ENCODE peak calls at places on chromosomes 11 and 22, in seven cellular contexts. L, X, K, E, H, I and N are unnamed samples.

GRCh38 chr11:65362320-65362931 is 7.9 kb downstream of the TIGD3 start:
- DNase-seq in L (no peak), X (no peak), K (no peak), E (no peak), H (no peak), I (no peak), N (no peak)

GRCh38 chr11:47955356-47955755 is 25.0 kb upstream of the PTPRJ start:
- DNase-seq in L (no peak), X (no peak), K (no peak), E (no peak), H (no peak), I (no peak), N (no peak)

GRCh38 chr11:11230802-11231562 is 122.1 kb downstream of the CSNK2A3 start:
- DNase-seq in L (no peak), X (no peak), K (no peak), E (peak), H (no peak), I (no peak), N (no peak)

GRCh38 chr11:133930767-133931448 is 25.9 kb downstream of the IGSF9B start:
- DNase-seq in L (no peak), X (no peak), K (no peak), E (peak), H (no peak), I (no peak), N (no peak)

GRCh38 chr11:36377759-36378553 is 81.9 kb downstream of the PRR5L start:
- DNase-seq in L (no peak), X (no peak), K (no peak), E (no peak), H (no peak), I (no peak), N (no peak)

GRCh38 chr22:41805639-41806038 is 5.2 kb downstream of the CCDC134 start:
- DNase-seq in L (no peak), X (no peak), K (no peak), E (no peak), H (no peak), I (no peak), N (no peak)

GRCh38 chr11:46295312-46295995 is 18.0 kb downstream of the CREB3L1 start:
- DNase-seq in L (no peak), X (peak), K (no peak), E (peak), H (peak), I (peak), N (no peak)

GRCh38 chr11:124887667-124888013 is 10.0 kb downstream of the ROBO4 start:
- DNase-seq in L (no peak), X (no peak), K (no peak), E (no peak), H (no peak), I (no peak), N (no peak)

GRCh38 chr11:104665631-104666030 is 232.6 kb downstream of the CASP12 start:
- DNase-seq in L (no peak), X (no peak), K (no peak), E (no peak), H (no peak), I (no peak), N (no peak)

GRCh38 chr22:31489632-31490495 is at the start of gene EIF4ENIF1:
- DNase-seq in L (peak), X (peak), K (peak), E (peak), H (peak), I (peak), N (peak)

GRCh38 chr11:19244084-19244483 is 3.3 kb upstream of the E2F8 start:
- DNase-seq in L (no peak), X (no peak), K (peak), E (no peak), H (no peak), I (no peak), N (peak)

GRCh38 chr11:8384199-8384821 is 120.6 kb upstream of the LMO1 start:
- DNase-seq in L (no peak), X (no peak), K (peak), E (peak), H (no peak), I (no peak), N (no peak)

GRCh38 chr22:19178065-19178658 is 374 bp downstream of the SLC25A1 start:
- DNase-seq in L (no peak), X (peak), K (peak), E (peak), H (no peak), I (peak), N (peak)

GRCh38 chr22:32839776-32840571 is 38.5 kb downstream of the TIMP3 start:
- DNase-seq in L (peak), X (no peak), K (no peak), E (peak), H (no peak), I (peak), N (no peak)

GRCh38 chr11:135069884-135070283 is 657.8 kb upstream of the B3GAT1 start:
- DNase-seq in L (no peak), X (no peak), K (no peak), E (no peak), H (no peak), I (no peak), N (no peak)

GRCh38 chr11:34651551-34651950 is 30.7 kb downstream of the EHF start:
- DNase-seq in L (no peak), X (no peak), K (no peak), E (no peak), H (no peak), I (no peak), N (no peak)

GRCh38 chr22:32539631-32540449 is 65.2 kb downstream of the FBXO7 start:
- DNase-seq in L (no peak), X (no peak), K (no peak), E (no peak), H (no peak), I (no peak), N (peak)

GRCh38 chr11:67054851-67055523 is 1.7 kb upstream of the RHOD start:
- DNase-seq in L (peak), X (no peak), K (peak), E (no peak), H (peak), I (no peak), N (peak)